ENCODE peak calls at places on chromosomes 6 and 20, in six cellular contexts. I is trophoblast cell, H is H9, P is neuronal stem cell, C is H1, A is IMR-90. G is an unnamed sample.

GRCh38 chr6:87808005-87808757 is 106.1 kb upstream of the AKIRIN2 start:
- DNase-seq in I (no peak), H (no peak), P (no peak), C (no peak), A (peak), G (no peak)

GRCh38 chr6:53436904-53437303 is 88.2 kb upstream of the ELOVL5 start:
- DNase-seq in I (no peak), H (no peak), P (no peak), C (no peak), A (peak), G (peak)

GRCh38 chr6:53928641-53929339 is 134.0 kb downstream of the LRRC1 start:
- DNase-seq in I (no peak), H (no peak), P (no peak), C (no peak), A (peak), G (no peak)

GRCh38 chr6:114421219-114421618 is 78.4 kb upstream of the HS3ST5 start:
- DNase-seq in I (no peak), H (peak), P (no peak), C (peak), A (no peak), G (no peak)

GRCh38 chr20:36582821-36583220 is 9.4 kb downstream of the TGIF2 start:
- DNase-seq in I (peak), H (no peak), P (no peak), C (no peak), A (no peak), G (no peak)

GRCh38 chr20:48278961-48279481 is 493.7 kb upstream of the SULF2 start:
- DNase-seq in I (peak), H (no peak), P (no peak), C (no peak), A (peak), G (peak)

GRCh38 chr6:11270030-11271027 is 37.9 kb upstream of the NEDD9 start:
- DNase-seq in I (no peak), H (no peak), P (no peak), C (no peak), A (peak), G (peak)

GRCh38 chr20:4469910-4470309 is 251.8 kb upstream of the PRND start:
- DNase-seq in I (no peak), H (no peak), P (no peak), C (no peak), A (no peak), G (no peak)

GRCh38 chr6:136324981-136325380 is 35.3 kb upstream of the BCLAF1 start:
- DNase-seq in I (no peak), H (no peak), P (no peak), C (no peak), A (no peak), G (no peak)

GRCh38 chr20:63296411-63297299 is 3.7 kb downstream of the COL20A1 start:
- DNase-seq in I (no peak), H (no peak), P (no peak), C (no peak), A (no peak), G (no peak)

GRCh38 chr6:56430629-56431600 is 183.5 kb upstream of the COL21A1 start:
- DNase-seq in I (no peak), H (no peak), P (no peak), C (no peak), A (no peak), G (no peak)

GRCh38 chr6:7138921-7139358 is 31.2 kb downstream of the RREB1 start:
- DNase-seq in I (no peak), H (peak), P (no peak), C (no peak), A (no peak), G (no peak)

GRCh38 chr6:42532038-42532669 is 31.7 kb upstream of the UBR2 start:
- DNase-seq in I (peak), H (no peak), P (peak), C (no peak), A (peak), G (peak)

GRCh38 chr20:64064145-64064698 is 1.2 kb downstream of the TCEA2 start:
- DNase-seq in I (no peak), H (no peak), P (no peak), C (no peak), A (peak), G (peak)

GRCh38 chr6:140601409-140601808 is 1227.0 kb upstream of the CITED2 start:
- DNase-seq in I (no peak), H (no peak), P (no peak), C (no peak), A (peak), G (no peak)

GRCh38 chr6:2744778-2745177 is 5.9 kb downstream of the MYLK4 start:
- DNase-seq in I (no peak), H (no peak), P (no peak), C (no peak), A (no peak), G (no peak)

GRCh38 chr6:157787080-157787479 is 36.0 kb upstream of the SNX9 start:
- DNase-seq in I (no peak), H (no peak), P (no peak), C (no peak), A (peak), G (no peak)

GRCh38 chr6:31122803-31123706 is 2.8 kb upstream of the CDSN start:
- DNase-seq in I (peak), H (no peak), P (no peak), C (no peak), A (peak), G (peak)

GRCh38 chr6:45566882-45567281 is 189.1 kb upstream of the SUPT3H start:
- DNase-seq in I (no peak), H (peak), P (peak), C (peak), A (peak), G (peak)

GRCh38 chr20:24663496-24663895 is 194.1 kb downstream of the SYNDIG1 start:
- DNase-seq in I (no peak), H (no peak), P (no peak), C (no peak), A (no peak), G (no peak)

GRCh38 chr6:129120856-129121255 is 237.9 kb downstream of the LAMA2 start:
- DNase-seq in I (no peak), H (no peak), P (no peak), C (no peak), A (no peak), G (no peak)

GRCh38 chr20:21322921-21323321 is 19.8 kb downstream of the XRN2 start:
- DNase-seq in I (no peak), H (no peak), P (no peak), C (no peak), A (peak), G (peak)

GRCh38 chr6:8707956-8708772 is 272.8 kb upstream of the SLC35B3 start:
- DNase-seq in I (no peak), H (no peak), P (peak), C (no peak), A (no peak), G (peak)

GRCh38 chr6:156687875-156688549 is 89.2 kb upstream of the ARID1B start:
- DNase-seq in I (no peak), H (peak), P (peak), C (no peak), A (peak), G (peak)

GRCh38 chr6:18388252-18388651 is 1.1 kb downstream of the RNF144B start:
- DNase-seq in I (no peak), H (no peak), P (no peak), C (no peak), A (no peak), G (no peak)

GRCh38 chr6:19327684-19328083 is 509.5 kb upstream of the ID4 start:
- DNase-seq in I (no peak), H (no peak), P (no peak), C (no peak), A (no peak), G (no peak)

GRCh38 chr6:66065313-66065712 is 358.3 kb upstream of the EYS start:
- DNase-seq in I (no peak), H (no peak), P (no peak), C (no peak), A (no peak), G (no peak)

GRCh38 chr20:14189794-14190402 is 147.5 kb downstream of the FLRT3 start:
- DNase-seq in I (no peak), H (no peak), P (no peak), C (no peak), A (peak), G (peak)

GRCh38 chr20:10250902-10251301 is 32.3 kb downstream of the SNAP25 start:
- DNase-seq in I (no peak), H (no peak), P (no peak), C (no peak), A (no peak), G (no peak)

GRCh38 chr6:100612101-100612500 is 147.4 kb upstream of the SIM1 start:
- DNase-seq in I (no peak), H (no peak), P (no peak), C (no peak), A (no peak), G (no peak)

GRCh38 chr6:36247691-36248090 is 22.2 kb upstream of the PNPLA1 start:
- DNase-seq in I (no peak), H (no peak), P (no peak), C (no peak), A (peak), G (no peak)

GRCh38 chr20:15848126-15848525 is 725.1 kb downstream of the KIF16B start:
- DNase-seq in I (no peak), H (no peak), P (no peak), C (no peak), A (no peak), G (no peak)

GRCh38 chr20:47489448-47489872 is 12.2 kb upstream of the NCOA3 start:
- DNase-seq in I (peak), H (no peak), P (no peak), C (no peak), A (no peak), G (no peak)

GRCh38 chr6:142913036-142913510 is 31.9 kb downstream of the HIVEP2 start:
- DNase-seq in I (no peak), H (no peak), P (no peak), C (no peak), A (no peak), G (no peak)

GRCh38 chr6:87196275-87196842 is 41.0 kb downstream of the ZNF292 start:
- DNase-seq in I (no peak), H (no peak), P (no peak), C (no peak), A (no peak), G (no peak)

GRCh38 chr6:89051725-89052124 is 28.8 kb upstream of the PNRC1 start:
- DNase-seq in I (no peak), H (no peak), P (no peak), C (no peak), A (no peak), G (no peak)

GRCh38 chr6:4451718-4452117 is 316.3 kb upstream of the ECI2 start:
- DNase-seq in I (no peak), H (no peak), P (no peak), C (no peak), A (no peak), G (no peak)
- H2AFZ ChIP-seq in I (no peak), H (no peak), P (no peak), C (no peak), A (no peak), G (no peak)

GRCh38 chr20:2799688-2800589 is 488 bp downstream of the CPXM1 start:
- DNase-seq in I (no peak), H (peak), P (no peak), C (no peak), A (peak), G (peak)
- H3K23ac ChIP-seq in I (no peak), H (no peak), P (peak), C (peak), A (no peak), G (no peak)

GRCh38 chr6:150775804-150776203 is 89.7 kb upstream of the MTHFD1L start:
- DNase-seq in I (no peak), H (no peak), P (no peak), C (no peak), A (no peak), G (no peak)
- H2AFZ ChIP-seq in I (no peak), H (no peak), P (no peak), C (no peak), A (no peak), G (no peak)

DNA sequence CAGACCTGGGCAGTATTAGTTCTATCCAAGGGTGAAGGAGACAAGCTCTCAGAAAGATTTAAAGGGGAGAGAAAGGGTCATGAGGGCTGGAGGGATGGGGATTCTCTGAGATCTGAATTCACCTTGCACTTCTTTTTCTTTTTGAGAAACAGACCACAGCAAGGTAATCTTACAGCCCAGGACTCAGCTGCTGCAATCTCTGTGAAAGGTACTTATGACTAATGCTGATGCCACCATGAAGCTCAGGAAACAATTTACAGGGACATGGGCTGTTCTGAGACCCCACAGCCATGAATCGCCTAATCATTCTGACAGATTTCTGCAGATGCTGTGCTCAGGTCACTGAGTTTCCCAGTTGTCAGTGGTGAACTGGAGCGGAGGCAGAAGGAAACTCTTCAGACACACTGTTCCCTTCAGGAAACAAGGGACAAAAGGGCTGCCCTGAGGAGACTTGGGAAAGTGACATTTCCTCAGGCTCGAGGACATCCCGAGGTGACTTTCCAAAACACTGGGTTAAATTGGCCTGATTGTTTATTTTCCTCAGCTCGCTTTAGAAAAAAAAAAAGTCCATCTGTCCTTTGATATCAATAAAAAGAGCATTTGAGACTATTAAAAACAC is 103.8 kb upstream of the PLCB4 start:
- DNase-seq in I (no peak), H (no peak), P (no peak), C (no peak), A (no peak), G (no peak)
- H3K23ac ChIP-seq in I (no peak), H (no peak), P (no peak), C (no peak), A (no peak), G (no peak)

DNA sequence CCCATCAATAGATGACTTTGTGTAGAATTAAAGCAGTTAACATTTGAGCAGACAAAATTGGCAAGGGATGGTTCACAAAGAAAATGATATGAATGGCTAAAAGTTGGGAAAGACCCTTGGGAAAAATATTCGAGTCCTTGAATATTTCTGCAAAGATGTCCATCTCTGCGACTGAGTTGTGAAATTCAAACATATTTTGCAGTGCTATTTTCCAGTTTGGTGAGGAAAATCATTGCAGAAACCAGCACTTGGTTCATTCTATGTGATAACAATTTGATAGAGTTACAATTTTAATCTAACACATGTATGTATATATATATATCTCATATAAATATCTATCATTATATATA is 6.1 kb upstream of the PRELID3B start:
- DNase-seq in I (peak), H (no peak), P (no peak), C (no peak), A (no peak), G (no peak)
- H2AFZ ChIP-seq in I (no peak), H (no peak), P (no peak), C (no peak), A (no peak), G (no peak)

DNA sequence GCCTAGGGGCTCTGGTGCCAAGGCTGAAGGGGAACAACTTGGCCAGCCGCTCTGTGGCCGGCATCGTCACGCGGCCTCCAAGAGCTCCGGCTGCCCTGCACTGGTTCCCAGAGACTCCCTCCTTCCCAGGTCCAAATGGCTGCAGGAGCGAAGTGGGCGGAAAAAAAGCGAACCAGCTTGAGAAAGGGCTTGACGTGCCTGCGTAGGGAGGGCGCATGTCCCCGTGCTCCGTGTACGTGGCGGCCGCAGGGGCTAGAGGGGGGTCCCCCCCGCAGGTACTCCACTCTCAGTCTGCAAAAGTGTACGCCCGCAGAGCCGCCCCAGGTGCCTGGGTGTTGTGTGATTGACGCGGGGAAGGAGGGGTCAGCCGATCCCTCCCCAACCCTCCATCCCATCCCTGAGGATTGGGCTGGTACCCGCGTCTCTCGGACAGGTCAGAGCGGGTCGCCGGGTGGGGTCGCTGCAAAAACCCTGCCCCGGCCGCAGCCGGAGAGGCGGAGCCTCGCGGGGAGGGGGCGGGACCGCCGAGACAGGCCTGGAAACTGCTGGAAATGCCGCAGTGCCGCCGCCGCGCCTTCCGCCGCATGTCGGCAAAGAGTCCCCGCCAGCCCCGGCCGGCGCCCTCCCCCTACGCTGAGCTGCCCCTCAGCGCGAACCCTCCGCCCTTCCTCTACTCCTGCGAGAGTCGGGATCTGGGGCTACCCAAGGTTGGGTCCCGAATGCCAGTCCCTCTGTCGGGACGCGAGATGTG is 814 bp upstream of the HSP90AB1 start:
- DNase-seq in I (peak), H (peak), P (peak), C (peak), A (peak), G (peak)
- H3K23ac ChIP-seq in I (no peak), H (no peak), P (peak), C (no peak), A (peak), G (no peak)

DNA sequence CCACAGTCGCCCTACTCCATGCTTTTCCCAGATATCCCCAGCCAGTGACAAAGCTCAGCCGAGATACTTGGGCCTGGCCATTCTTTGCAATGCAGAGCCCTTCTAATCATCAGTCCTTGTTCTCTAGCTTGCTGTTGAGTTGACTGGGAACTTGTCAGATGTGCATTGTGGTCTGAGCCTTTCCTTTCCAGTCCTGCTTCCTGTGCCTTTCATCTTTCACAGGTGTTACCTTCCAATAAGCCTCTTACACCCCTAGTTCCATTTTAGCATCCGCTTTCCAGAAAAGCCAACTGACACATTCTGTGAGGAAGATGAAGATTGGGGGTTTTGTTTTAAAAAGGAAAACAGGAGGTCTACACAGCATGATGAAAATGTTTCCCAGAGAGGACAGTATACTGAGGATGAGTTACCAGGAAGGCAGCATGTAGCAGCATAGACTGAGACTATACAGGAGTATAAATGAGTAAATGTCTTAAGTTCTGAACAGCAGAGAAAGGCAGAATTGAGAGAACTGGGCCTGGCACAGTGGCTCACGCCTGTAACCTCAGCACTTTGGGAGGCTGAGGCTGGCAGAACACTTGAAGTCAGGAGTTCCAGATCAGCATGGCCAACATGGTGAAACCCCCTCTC is 5.5 kb upstream of the CEP85L start:
- DNase-seq in I (no peak), H (no peak), P (no peak), C (no peak), A (no peak), G (no peak)
- H2AFZ ChIP-seq in I (no peak), H (no peak), P (no peak), C (peak), A (no peak), G (no peak)